ENCODE peak calls at places on chromosomes 1 and 21, in six cellular contexts. P is PC-3; R is effector memory CD4-positive, alpha-beta T cell; E is coronary artery; O is CD4-positive, alpha-beta memory T cell; G is OCI-LY7. K is an unnamed sample.

GRCh38 chr1:56065729-56066128 is 513.6 kb downstream of the PLPP3 start:
- DNase-seq in P (no peak), R (no peak), E (no peak), O (no peak), G (no peak), K (no peak)

GRCh38 chr1:115536279-115536816 is 105.4 kb upstream of the VANGL1 start:
- DNase-seq in P (no peak), R (no peak), E (no peak), O (no peak), G (no peak), K (no peak)

GRCh38 chr1:9909222-9910046 is 635 bp downstream of the CTNNBIP1 start:
- DNase-seq in P (peak), R (no peak), E (no peak), O (peak), G (peak), K (peak)

GRCh38 chr1:15090373-15090772 is 63.2 kb upstream of the TMEM51 start:
- DNase-seq in P (peak), R (no peak), E (no peak), O (no peak), G (peak), K (peak)

GRCh38 chr1:32816676-32817158 is 441 bp downstream of the YARS1 start:
- DNase-seq in P (peak), R (no peak), E (no peak), O (no peak), G (no peak), K (peak)

GRCh38 chr21:25638634-25639166 is 358 bp upstream of the JAM2 start:
- DNase-seq in P (no peak), R (no peak), E (no peak), O (no peak), G (peak), K (peak)

GRCh38 chr1:225561675-225562074 is 91.2 kb downstream of the ENAH start:
- DNase-seq in P (no peak), R (no peak), E (no peak), O (no peak), G (no peak), K (no peak)

GRCh38 chr1:203239906-203240305 is 10.4 kb upstream of the CHIT1 start:
- DNase-seq in P (no peak), R (no peak), E (no peak), O (no peak), G (no peak), K (no peak)

GRCh38 chr1:111422546-111423391 is 4.8 kb downstream of the OVGP1 start:
- DNase-seq in P (peak), R (no peak), E (no peak), O (no peak), G (no peak), K (no peak)

GRCh38 chr1:40383095-40383487 is 9.6 kb downstream of the SMAP2 start:
- DNase-seq in P (no peak), R (no peak), E (no peak), O (no peak), G (no peak), K (no peak)

DNA sequence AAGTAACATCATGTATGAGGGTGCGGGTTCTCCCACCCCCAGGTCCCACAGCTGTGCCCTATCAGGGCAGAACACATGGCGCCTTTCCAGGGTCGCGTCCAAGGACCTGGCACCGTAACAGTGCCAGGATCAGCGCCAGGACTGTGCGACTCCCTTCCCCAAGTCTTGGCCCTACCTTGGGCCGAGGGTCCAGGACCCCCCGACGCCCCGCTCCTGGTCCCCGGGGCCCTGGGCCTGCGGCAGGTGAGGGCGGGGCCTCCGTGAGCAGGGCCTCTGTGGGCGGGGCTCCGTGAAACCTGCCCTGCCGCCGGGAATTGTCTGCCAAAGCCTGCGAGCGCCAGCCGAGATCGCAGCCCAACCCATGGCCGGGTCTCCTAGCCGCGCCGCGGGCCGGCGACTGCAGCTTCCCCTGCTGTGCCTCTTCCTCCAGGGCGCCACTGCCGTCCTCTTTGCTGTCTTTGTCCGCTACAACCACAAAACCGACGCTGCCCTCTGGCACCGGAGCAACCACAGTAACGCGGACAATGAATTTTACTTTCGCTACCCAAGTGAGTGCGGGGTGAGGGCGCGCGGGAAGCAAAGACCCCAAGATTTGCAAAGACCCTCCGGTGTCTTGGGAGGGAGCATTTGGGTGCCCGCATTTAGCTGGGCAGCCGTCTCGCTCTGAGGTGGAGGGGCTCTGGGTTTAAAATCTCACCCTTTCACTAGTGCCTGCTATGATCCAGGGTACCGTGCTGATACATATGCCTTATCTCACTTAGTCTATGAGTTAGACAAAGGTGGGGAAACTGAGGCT is at the start of gene RHBG:
- DNase-seq in P (peak), R (no peak), E (no peak), O (no peak), G (no peak), K (no peak)
- H3K4me3 ChIP-seq in P (peak), R (peak), E (peak), O (no peak), G (no peak), K (no peak)

GRCh38 chr1:214447557-214447871 is 103.9 kb downstream of the PTPN14 start:
- DNase-seq in P (peak), R (no peak), E (no peak), O (no peak), G (no peak), K (no peak)
- H3K4me3 ChIP-seq in P (peak), R (no peak), E (no peak), O (no peak), G (no peak), K (no peak)

DNA sequence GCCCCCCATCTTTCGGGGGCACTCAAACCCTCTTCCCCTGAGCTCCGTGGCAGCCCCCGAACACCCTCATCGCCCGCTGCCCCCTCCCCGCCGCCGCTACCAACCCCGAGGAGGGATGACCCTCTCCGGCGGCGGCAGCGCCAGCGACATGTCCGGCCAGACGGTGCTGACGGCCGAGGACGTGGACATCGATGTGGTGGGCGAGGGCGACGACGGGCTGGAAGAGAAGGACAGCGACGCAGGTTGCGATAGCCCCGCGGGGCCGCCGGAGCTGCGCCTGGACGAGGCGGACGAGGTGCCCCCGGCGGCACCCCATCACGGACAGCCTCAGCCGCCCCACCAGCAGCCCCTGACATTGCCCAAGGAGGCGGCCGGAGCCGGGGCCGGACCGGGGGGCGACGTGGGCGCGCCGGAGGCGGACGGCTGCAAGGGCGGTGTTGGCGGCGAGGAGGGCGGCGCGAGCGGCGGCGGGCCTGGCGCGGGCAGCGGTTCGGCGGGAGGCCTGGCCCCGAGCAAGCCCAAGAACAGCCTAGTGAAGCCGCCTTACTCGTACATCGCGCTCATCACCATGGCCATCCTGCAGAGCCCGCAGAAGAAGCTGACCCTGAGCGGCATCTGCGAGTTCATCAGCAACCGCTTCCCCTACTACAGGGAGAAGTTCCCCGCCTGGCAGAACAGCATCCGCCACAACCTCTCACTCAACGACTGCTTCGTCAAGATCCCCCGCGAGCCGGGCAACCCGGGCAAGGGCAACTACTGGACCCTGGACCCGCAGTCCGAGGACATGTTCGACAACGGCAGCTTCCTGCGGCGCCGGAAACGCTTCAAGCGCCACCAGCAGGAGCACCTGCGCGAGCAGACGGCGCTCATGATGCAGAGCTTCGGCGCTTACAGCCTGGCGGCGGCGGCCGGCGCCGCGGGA is 838 bp downstream of the FOXD3 start:
- DNase-seq in P (no peak), R (peak), E (no peak), O (peak), G (no peak), K (peak)
- H3K4me3 ChIP-seq in P (peak), R (peak), E (peak), O (peak), G (peak), K (peak)

DNA sequence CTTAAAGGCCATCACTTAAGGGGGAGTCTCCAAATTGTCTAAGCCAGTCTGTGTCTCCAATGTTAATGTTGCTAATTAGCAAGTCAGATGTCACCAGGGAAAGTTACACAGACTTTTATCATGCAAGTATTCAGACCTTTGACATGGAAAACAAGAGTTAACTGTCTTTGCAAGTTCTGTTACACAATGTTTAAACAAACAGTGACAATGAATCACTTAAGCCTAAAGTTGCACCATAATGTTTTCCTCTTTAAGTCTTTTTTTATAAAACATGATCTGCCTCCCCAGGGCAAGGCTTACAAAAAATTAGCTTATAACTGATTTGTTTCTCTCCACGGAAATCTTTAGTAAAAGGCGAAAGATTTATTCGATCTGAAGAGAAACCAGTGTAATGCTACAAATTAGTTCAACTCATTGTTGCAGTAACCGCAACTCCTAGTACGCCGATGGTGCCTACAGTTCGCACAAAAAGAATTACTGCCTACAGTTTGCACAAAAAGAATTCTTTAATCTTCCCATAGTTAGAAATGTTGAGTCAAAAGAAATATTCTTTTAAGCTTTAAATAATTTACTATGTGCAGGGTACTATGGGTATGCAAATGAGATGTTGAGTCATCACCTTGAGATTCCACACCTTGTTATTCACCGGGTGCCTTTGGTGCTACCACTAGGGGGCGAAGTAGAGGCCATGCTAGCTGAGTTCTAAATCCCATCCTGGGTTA is 45.3 kb downstream of the HHAT start:
- DNase-seq in P (peak), R (peak), E (no peak), O (peak), G (peak), K (peak)
- H3K4me3 ChIP-seq in P (no peak), R (no peak), E (no peak), O (no peak), G (no peak), K (no peak)

GRCh38 chr1:7769673-7770412 is 1.3 kb upstream of the VAMP3 start:
- DNase-seq in P (no peak), R (no peak), E (no peak), O (no peak), G (no peak), K (no peak)
- H3K4me3 ChIP-seq in P (no peak), R (no peak), E (no peak), O (no peak), G (no peak), K (no peak)